ENCODE peak calls at places on chromosomes 6 and 20, in nine cellular contexts. C, V, S, A, W, L, X, B and D are unnamed samples.

GRCh38 chr6:18019539-18020534 is 32.4 kb upstream of the KIF13A start:
- DNase-seq in A (no peak), L (no peak), V (no peak), S (no peak), X (peak), W (no peak), B (no peak), C (no peak), D (no peak)

GRCh38 chr20:8718214-8718613 is 350.7 kb upstream of the PLCB4 start:
- DNase-seq in V (no peak), S (no peak), X (peak), C (no peak), L (no peak), B (no peak), A (no peak), W (peak), D (no peak)

GRCh38 chr20:38453941-38454340 is 18.7 kb upstream of the RALGAPB start:
- DNase-seq in X (no peak), L (no peak), B (no peak), V (no peak), W (no peak), A (no peak), S (no peak), C (no peak), D (no peak)

GRCh38 chr20:32538526-32538918 is 46.6 kb downstream of the NOL4L start:
- DNase-seq in V (peak), W (peak), A (no peak), C (no peak), X (no peak), L (no peak), B (no peak), S (no peak), D (peak)

GRCh38 chr6:16684896-16685554 is 76.2 kb downstream of the ATXN1 start:
- DNase-seq in X (no peak), S (peak), A (no peak), V (no peak), C (no peak), W (peak), L (no peak), B (peak), D (no peak)

GRCh38 chr6:136525586-136526195 is 24.5 kb downstream of the MAP7 start:
- DNase-seq in X (no peak), V (no peak), W (no peak), B (peak), S (no peak), L (no peak), A (no peak), C (no peak), D (no peak)

GRCh38 chr20:17849901-17850673 is 118.5 kb downstream of the SNX5 start:
- DNase-seq in B (peak), L (peak), X (peak), V (no peak), C (no peak), W (peak), S (no peak), A (peak), D (peak)

GRCh38 chr6:89925826-89926225 is 31.6 kb downstream of the GJA10 start:
- DNase-seq in W (no peak), C (no peak), V (no peak), A (no peak), X (no peak), B (no peak), L (no peak), S (no peak), D (no peak)

GRCh38 chr6:43838276-43839036 is 68.4 kb downstream of the VEGFA start:
- DNase-seq in V (no peak), L (peak), A (no peak), X (peak), B (peak), W (peak), S (no peak), C (no peak), D (peak)

GRCh38 chr6:1187293-1188131 is 124.4 kb upstream of the FOXQ1 start:
- DNase-seq in C (no peak), A (no peak), V (no peak), S (no peak), L (no peak), X (no peak), B (no peak), W (no peak), D (peak)

GRCh38 chr6:104597541-104598050 is 262.1 kb downstream of the HACE1 start:
- DNase-seq in C (no peak), A (no peak), L (no peak), W (peak), X (no peak), S (no peak), B (peak), V (no peak), D (no peak)

GRCh38 chr20:43787937-43788336 is 61.1 kb upstream of the GTSF1L start:
- DNase-seq in V (no peak), S (no peak), A (no peak), W (no peak), L (no peak), X (no peak), B (no peak), C (no peak), D (no peak)

GRCh38 chr6:129662406-129662766 is 47.6 kb downstream of the ARHGAP18 start:
- DNase-seq in V (no peak), L (no peak), B (no peak), W (no peak), A (no peak), C (no peak), S (no peak), X (no peak), D (no peak)

GRCh38 chr6:100808638-100809275 is 72.4 kb downstream of the ASCC3 start:
- DNase-seq in C (no peak), B (peak), X (no peak), L (no peak), W (no peak), V (no peak), S (no peak), A (no peak), D (no peak)

GRCh38 chr6:83884523-83884922 is 25.0 kb downstream of the CYB5R4 start:
- DNase-seq in W (peak), S (no peak), B (peak), A (no peak), C (peak), X (no peak), V (peak), L (peak), D (peak)